ENCODE peak calls at places on chromosomes 5 and 9, in nine cellular contexts. M is HAP-1, I is AG10803, C is mesendoderm, F is AG04450, Q is astrocyte of the spinal cord, V is fibroblast of mammary gland, K is choroid plexus epithelial cell, W is cardiac fibroblast. T is an unnamed sample.

GRCh38 chr5:109611505-109611904 is 78.2 kb upstream of the MAN2A1 start:
- DNase-seq in M (no peak), K (no peak), V (no peak), F (no peak), C (no peak), Q (no peak), I (no peak), W (no peak), T (no peak)

GRCh38 chr5:112312810-112313209 is 106.3 kb downstream of the EPB41L4A start:
- DNase-seq in K (no peak), M (no peak), Q (no peak), F (no peak), C (no peak), I (no peak), V (peak; percentile 18), W (peak; percentile 9), T (no peak)

GRCh38 chr5:164844348-164844747 is 1338.9 kb downstream of the MAT2B start:
- DNase-seq in Q (no peak), F (no peak), I (no peak), V (no peak), M (no peak), K (no peak), C (no peak), W (no peak), T (no peak)

GRCh38 chr5:472076-472655 is 29.2 kb downstream of the EXOC3 start:
- DNase-seq in F (no peak), M (no peak), I (no peak), C (no peak), K (peak; percentile 18), V (peak; percentile 24), W (peak; percentile 14), Q (no peak), T (no peak)

GRCh38 chr9:137305060-137305787 is 3.2 kb upstream of the NRARP start:
- DNase-seq in K (peak; percentile 41), Q (peak; percentile 39), W (peak; percentile 47), C (peak; percentile 66), V (peak; percentile 52), F (no peak), M (no peak), I (no peak), T (no peak)

GRCh38 chr9:104858271-104858670 is 69.7 kb downstream of the ABCA1 start:
- DNase-seq in K (no peak), Q (peak; percentile 41), V (peak; percentile 88), F (no peak), I (peak; percentile 95), M (no peak), W (peak; percentile 61), C (no peak), T (peak; percentile 87)

GRCh38 chr9:94839398-94839797 is 112.9 kb downstream of the AOPEP start:
- DNase-seq in Q (no peak), V (no peak), M (no peak), C (no peak), F (no peak), K (no peak), I (no peak), W (no peak), T (no peak)

GRCh38 chr5:153460421-153460820 is 30.0 kb upstream of the GRIA1 start:
- DNase-seq in Q (no peak), F (no peak), W (peak; percentile 8), C (no peak), K (no peak), I (peak; percentile 11), M (no peak), V (peak; percentile 47), T (no peak)

GRCh38 chr5:79703381-79703645 is 13.7 kb downstream of the CMYA5 start:
- DNase-seq in Q (no peak), C (no peak), W (no peak), V (no peak), F (no peak), M (no peak), I (no peak), K (no peak), T (no peak)

GRCh38 chr9:117134826-117135411 is 279.9 kb downstream of the ASTN2 start:
- DNase-seq in W (no peak), F (no peak), K (no peak), V (no peak), I (no peak), C (no peak), M (no peak), Q (no peak), T (no peak)

GRCh38 chr5:103367722-103368121 is 109.2 kb downstream of the MACIR start:
- DNase-seq in I (no peak), W (no peak), Q (no peak), V (no peak), F (no peak), K (no peak), C (no peak), M (no peak), T (no peak)

GRCh38 chr5:71651554-71651953 is 64.4 kb downstream of the MCCC2 start:
- DNase-seq in Q (no peak), I (no peak), V (no peak), W (no peak), K (no peak), C (no peak), M (no peak), F (no peak), T (no peak)

GRCh38 chr9:96440671-96441199 is 9.2 kb upstream of the HABP4 start:
- DNase-seq in M (no peak), Q (no peak), K (no peak), W (no peak), V (no peak), I (no peak), F (no peak), C (no peak), T (no peak)

GRCh38 chr9:10050016-10050415 is 562.8 kb downstream of the PTPRD start:
- DNase-seq in I (no peak), Q (peak; percentile 15), K (peak; percentile 14), C (peak; percentile 79), V (peak; percentile 53), M (no peak), W (no peak), F (no peak), T (no peak)

GRCh38 chr9:96651626-96652025 is 3.5 kb downstream of the PRXL2C start:
- DNase-seq in I (no peak), W (peak; percentile 56), F (no peak), C (no peak), M (peak; percentile 25), K (peak; percentile 64), V (peak; percentile 55), Q (peak; percentile 36), T (no peak)

GRCh38 chr5:2752059-2752874 is 790 bp upstream of the IRX2 start:
- DNase-seq in W (peak; percentile 25), K (no peak), F (no peak), Q (peak; percentile 40), M (no peak), I (peak; percentile 78), V (peak; percentile 61), C (peak; percentile 44), T (no peak)

GRCh38 chr5:79346420-79346824 is 110.5 kb downstream of the JMY start:
- DNase-seq in C (peak; percentile 30), I (peak; percentile 25), M (no peak), K (peak; percentile 38), W (peak; percentile 69), V (peak; percentile 68), F (no peak), Q (peak; percentile 63), T (peak; percentile 46)

DNA sequence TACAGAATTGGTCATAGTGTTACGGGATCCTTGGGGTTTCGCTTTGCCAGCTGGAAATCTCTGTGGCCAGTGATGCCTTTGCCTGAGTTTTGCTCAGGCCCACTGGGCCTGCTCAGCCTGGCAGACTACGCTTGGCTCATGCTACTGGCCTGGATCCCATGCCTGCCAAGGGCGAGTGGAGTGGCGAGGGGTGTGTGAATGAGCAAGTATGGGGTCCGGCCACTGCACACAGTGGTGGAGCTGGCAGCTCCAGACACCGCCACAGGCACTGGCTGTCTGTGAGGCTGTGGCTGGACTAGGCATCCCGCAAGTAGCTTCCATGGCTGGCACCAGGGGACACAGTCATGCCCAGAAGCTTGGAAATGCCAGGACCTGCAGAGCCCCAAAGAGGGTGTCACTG is 240.3 kb downstream of the ARRDC3 start:
- DNase-seq in K (no peak), C (no peak), I (no peak), Q (no peak), V (no peak), W (no peak), M (no peak), F (no peak), T (no peak)
- H3K4me3 ChIP-seq in K (no peak overlapping the region), C (no peak overlapping the region), I (no peak overlapping the region), Q (no peak overlapping the region), V (no peak overlapping the region), W (no peak overlapping the region), M (no peak overlapping the region), F (no peak overlapping the region), T (no peak overlapping the region)

GRCh38 chr9:133122935-133123611 is 2.0 kb upstream of the RALGDS start:
- DNase-seq in W (peak; percentile 34), I (no peak), V (peak; percentile 34), C (peak; percentile 53), Q (no peak), F (no peak), K (no peak), M (no peak), T (no peak)
- H3K4me3 ChIP-seq in W (no peak overlapping the region), I (no peak overlapping the region), V (no peak overlapping the region), C (no peak overlapping the region), Q (no peak overlapping the region), F (no peak overlapping the region), K (no peak overlapping the region), M (no peak overlapping the region), T (no peak overlapping the region)

GRCh38 chr9:89811896-89812450 is 207.2 kb downstream of the GADD45G start:
- DNase-seq in W (no peak), I (no peak), C (no peak), M (no peak), F (no peak), V (no peak), Q (no peak), K (no peak), T (no peak)
- H3K4me3 ChIP-seq in W (no peak overlapping the region), I (no peak overlapping the region), C (no peak overlapping the region), M (no peak overlapping the region), F (no peak overlapping the region), V (no peak overlapping the region), Q (no peak overlapping the region), K (no peak overlapping the region), T (no peak overlapping the region)

DNA sequence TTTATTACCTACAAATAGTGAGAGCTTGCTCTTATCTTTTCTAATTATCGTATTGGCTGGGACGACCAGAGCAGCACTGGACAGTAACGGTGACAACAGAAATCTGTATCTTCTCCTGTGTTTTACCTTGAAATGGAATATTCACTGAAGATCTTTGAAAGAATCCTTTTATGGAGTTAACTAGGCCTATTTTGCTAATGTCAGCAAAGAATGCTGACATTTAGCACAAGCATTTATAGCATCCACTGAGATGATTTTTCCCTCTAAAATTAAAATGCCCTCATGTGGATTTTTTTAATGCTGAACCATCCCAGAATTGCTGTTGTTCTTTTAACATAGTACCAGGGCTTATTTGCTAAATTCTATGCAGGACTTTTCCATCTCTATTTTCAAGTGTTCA is 59.4 kb downstream of the ROR2 start:
- DNase-seq in I (no peak), K (no peak), C (no peak), M (no peak), F (no peak), W (no peak), V (no peak), Q (no peak), T (no peak)
- H3K4me3 ChIP-seq in I (no peak overlapping the region), K (no peak overlapping the region), C (no peak overlapping the region), M (no peak overlapping the region), F (no peak overlapping the region), W (no peak overlapping the region), V (no peak overlapping the region), Q (no peak overlapping the region), T (no peak overlapping the region)